ENCODE peak calls at places on chromosome 20, in four cellular contexts. S is lower lobe of right lung, B is lung microvascular endothelial cell, G is GM12892. F is an unnamed sample.

GRCh38 chr20:48795732-48796131 is 32.1 kb downstream of the PREX1 start:
- DNase-seq in S (no peak), B (no peak), G (no peak), F (no peak)

GRCh38 chr20:37505263-37506165 is 15.5 kb upstream of the NNAT start:
- DNase-seq in S (no peak), B (no peak), G (no peak), F (no peak)

GRCh38 chr20:9617940-9618339 is 103.5 kb downstream of the LAMP5 start:
- DNase-seq in S (no peak), B (peak; percentile 27), G (no peak), F (no peak)

GRCh38 chr20:51650685-51651134 is 108.2 kb upstream of the NFATC2 start:
- DNase-seq in S (peak; percentile 51), B (peak; percentile 86), G (no peak), F (no peak)

GRCh38 chr20:32485770-32486248 is 99.3 kb downstream of the NOL4L start:
- DNase-seq in S (no peak), B (peak; percentile 98), G (no peak), F (no peak)

GRCh38 chr20:31516651-31517050 is 2.4 kb downstream of the HM13 start:
- DNase-seq in S (no peak), B (no peak), G (no peak), F (no peak)

GRCh38 chr20:24996449-24997195 is 4.1 kb upstream of the APMAP start:
- DNase-seq in S (no peak), B (no peak), G (no peak), F (no peak)

GRCh38 chr20:44247676-44248419 is 740 bp downstream of the GDAP1L1 start:
- DNase-seq in S (no peak), B (peak; percentile 29), G (no peak), F (peak; percentile 28)